ENCODE peak calls at places on chromosomes 1 and 21, in five cellular contexts. J, X, Q, T and I are unnamed samples.

GRCh38 chr1:225299624-225300023 is 128.2 kb downstream of the LBR start:
- DNase-seq in J (no peak), X (peak; percentile 3), Q (no peak), T (peak; percentile 29), I (no peak)

GRCh38 chr21:15014220-15014619 is 50.6 kb downstream of the NRIP1 start:
- DNase-seq in J (no peak), X (peak; percentile 41), Q (no peak), T (no peak), I (no peak)

GRCh38 chr1:147892216-147892615 is 10.4 kb upstream of the GJA8 start:
- DNase-seq in J (peak; percentile 42), X (no peak), Q (no peak), T (no peak), I (no peak)

GRCh38 chr1:17244826-17245740 is 3.8 kb upstream of the PADI3 start:
- DNase-seq in J (peak; percentile 52), X (no peak), Q (no peak), T (peak; percentile 16), I (no peak)

GRCh38 chr1:213284626-213285025 is 233.6 kb downstream of the RPS6KC1 start:
- DNase-seq in J (no peak), X (peak; percentile 74), Q (no peak), T (no peak), I (peak; percentile 39)

GRCh38 chr1:19438552-19439196 is 46.7 kb downstream of the CAPZB start:
- DNase-seq in J (no peak), X (no peak), Q (no peak), T (no peak), I (no peak)

GRCh38 chr1:1043411-1043810 is 23.5 kb downstream of the AGRN start:
- DNase-seq in J (no peak), X (no peak), Q (no peak), T (no peak), I (no peak)

GRCh38 chr1:905811-906531 is 17.8 kb upstream of the SAMD11 start:
- DNase-seq in J (peak; percentile 1), X (no peak), Q (no peak), T (no peak), I (no peak)

GRCh38 chr21:26846036-26846931 is 1.1 kb upstream of the ADAMTS1 start:
- DNase-seq in J (peak; percentile 79), X (peak; percentile 82), Q (no peak), T (no peak), I (no peak)

GRCh38 chr1:1306661-1307260 is 969 bp downstream of the ACAP3 start:
- DNase-seq in J (no peak), X (no peak), Q (no peak), T (no peak), I (no peak)

GRCh38 chr1:239308701-239309333 is 77.6 kb upstream of the CHRM3 start:
- DNase-seq in J (peak; percentile 72), X (no peak), Q (peak; percentile 5), T (no peak), I (no peak)

GRCh38 chr21:46477765-46478164 is 19.1 kb downstream of the DIP2A start:
- DNase-seq in J (no peak), X (peak; percentile 51), Q (no peak), T (no peak), I (no peak)

GRCh38 chr1:152623203-152623844 is 421 bp upstream of the LCE3A start:
- DNase-seq in J (no peak), X (no peak), Q (no peak), T (no peak), I (no peak)

GRCh38 chr1:227944931-227945890 is 2.5 kb downstream of the WNT9A start:
- DNase-seq in J (no peak), X (no peak), Q (no peak), T (no peak), I (no peak)

GRCh38 chr1:207654320-207654719 is 9.4 kb downstream of the CR1L start:
- DNase-seq in J (no peak), X (peak; percentile 4), Q (no peak), T (no peak), I (no peak)

GRCh38 chr1:39168301-39169080 is 36.0 kb upstream of the MACF1 start:
- DNase-seq in J (no peak), X (no peak), Q (no peak), T (no peak), I (no peak)

GRCh38 chr1:247112479-247112781 is 8.3 kb upstream of the ZNF669 start:
- DNase-seq in J (no peak), X (no peak), Q (no peak), T (no peak), I (no peak)

GRCh38 chr21:45545691-45546531 is 3.7 kb upstream of the SLC19A1 start:
- DNase-seq in J (no peak), X (no peak), Q (no peak), T (no peak), I (no peak)

GRCh38 chr1:15411593-15412487 is 2.2 kb downstream of the EFHD2 start:
- DNase-seq in J (no peak), X (peak; percentile 47), Q (no peak), T (no peak), I (no peak)

GRCh38 chr1:4963251-4963650 is 308.8 kb downstream of the AJAP1 start:
- DNase-seq in J (no peak), X (no peak), Q (no peak), T (peak; percentile 61), I (no peak)

GRCh38 chr1:61781151-61781550 is 38.9 kb downstream of the PATJ start:
- DNase-seq in J (no peak), X (no peak), Q (no peak), T (no peak), I (no peak)

DNA sequence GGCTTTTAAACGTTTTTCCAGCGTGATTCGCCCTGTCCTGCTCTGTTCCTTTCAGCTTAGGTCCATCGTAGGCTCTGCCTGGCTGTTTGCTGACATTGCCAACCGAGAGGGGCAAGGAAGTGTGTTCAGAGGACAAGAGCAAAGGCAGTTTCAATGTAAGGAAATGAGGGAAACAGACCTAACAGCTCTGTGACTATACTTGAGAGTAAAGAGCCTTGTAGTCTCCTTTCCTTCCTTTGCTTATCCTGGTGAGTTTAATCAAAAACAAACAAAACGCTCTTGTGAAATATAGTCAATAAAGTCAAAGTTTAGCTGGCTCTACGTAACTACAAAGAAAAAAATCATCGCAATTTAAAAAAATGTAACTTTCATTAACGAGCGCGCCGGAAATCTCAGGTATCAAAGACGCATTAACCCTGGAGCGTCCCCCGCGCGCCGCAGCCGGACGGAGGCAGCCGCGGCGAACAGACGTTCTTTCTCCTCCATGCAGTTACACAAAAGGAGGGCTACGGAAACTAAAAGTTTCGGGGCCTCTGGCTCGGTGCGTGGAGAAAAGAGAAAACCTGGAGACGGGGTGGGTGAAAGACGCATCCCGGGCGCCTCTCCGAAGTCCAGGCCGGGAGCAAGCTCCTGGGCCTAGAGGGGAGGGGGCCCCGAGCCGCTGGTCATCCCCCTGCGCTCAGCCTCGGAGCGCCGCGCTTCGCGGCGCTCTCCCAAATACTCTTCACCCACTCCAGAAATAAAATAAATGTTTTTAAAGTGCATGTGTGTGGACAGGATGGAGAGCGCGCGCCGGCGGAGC is 594 bp upstream of the ADGRL2 start:
- DNase-seq in J (peak; percentile 94), X (peak; percentile 66), Q (no peak), T (no peak), I (no peak)
- TF ChIP-seq CTCF in J (no peak), X (no peak), Q (no peak), T (no peak), I (no peak)

DNA sequence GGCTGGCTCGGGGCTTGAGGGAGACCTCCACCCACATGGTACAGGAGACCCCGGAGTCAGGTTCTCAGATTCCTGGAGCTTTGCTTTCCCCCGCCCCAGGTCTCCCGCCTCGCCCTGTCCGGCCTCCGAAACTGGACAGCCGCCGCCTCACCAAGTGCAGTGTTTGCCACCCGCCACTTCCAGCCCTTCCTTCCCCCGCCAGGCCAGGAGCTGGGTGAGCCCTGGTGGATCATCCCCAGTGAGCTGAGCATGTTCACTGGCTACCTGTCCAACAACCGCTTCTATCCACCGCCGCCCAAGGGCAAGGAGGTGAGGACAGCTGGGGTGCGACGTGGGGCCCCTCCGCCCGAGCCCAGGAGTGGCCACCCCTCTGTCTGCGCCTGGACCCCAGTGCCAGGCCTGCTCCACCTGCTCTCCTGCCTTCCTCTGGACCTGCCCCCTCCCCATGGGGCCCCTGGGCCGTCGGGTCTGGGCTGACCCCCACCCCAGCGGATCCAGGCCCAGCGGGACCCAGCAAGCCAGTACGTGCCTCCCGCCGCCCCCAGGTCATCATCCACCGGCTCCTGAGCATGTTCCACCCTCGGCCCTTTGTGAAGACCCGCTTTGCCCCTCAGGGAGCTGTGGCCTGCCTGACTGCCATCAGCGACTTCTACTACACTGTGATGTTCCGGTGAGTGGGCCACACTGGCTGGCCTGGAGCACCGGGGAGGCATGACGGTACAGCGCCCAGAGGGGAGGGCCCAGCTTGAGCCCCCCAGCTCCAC is 8.7 kb downstream of the SELENON start:
- DNase-seq in J (no peak), X (no peak), Q (no peak), T (no peak), I (no peak)
- H3K36me3 ChIP-seq in J (no peaks in the 10 kb centered on the region), X (peaks cover 48% of the 10 kb centered on the region), Q (no peaks in the 10 kb centered on the region), T (no peaks in the 10 kb centered on the region), I (peaks cover 30% of the 10 kb centered on the region)

GRCh38 chr1:154791292-154792278 is 78.5 kb downstream of the KCNN3 start:
- DNase-seq in J (no peak), X (peak; percentile 21), Q (no peak), T (no peak), I (no peak)
- TF ChIP-seq CTCF in J (no peak), X (no peak), Q (no peak), T (no peak), I (no peak)

GRCh38 chr1:6954596-6954995 is 169.3 kb downstream of the CAMTA1 start:
- DNase-seq in J (peak; percentile 41), X (no peak), Q (no peak), T (no peak), I (no peak)
- H3K36me3 ChIP-seq in J (no peaks in the 10 kb centered on the region), X (no peaks in the 10 kb centered on the region), Q (no peaks in the 10 kb centered on the region), T (no peaks in the 10 kb centered on the region), I (no peaks in the 10 kb centered on the region)

GRCh38 chr1:53684741-53685140 is 54.2 kb downstream of the GLIS1 start:
- DNase-seq in J (no peak), X (no peak), Q (no peak), T (no peak), I (no peak)

GRCh38 chr1:53685272-53686051 is 53.5 kb downstream of the GLIS1 start:
- DNase-seq in J (peak; percentile 54), X (peak; percentile 45), Q (no peak), T (peak; percentile 26), I (no peak)

GRCh38 chr1:53682369-53682685 is 56.6 kb downstream of the GLIS1 start:
- DNase-seq in J (no peak), X (no peak), Q (no peak), T (no peak), I (no peak)

GRCh38 chr1:53682881-53683280 is 56.1 kb downstream of the GLIS1 start:
- DNase-seq in J (no peak), X (no peak), Q (no peak), T (no peak), I (no peak)

GRCh38 chr1:53683986-53684740 is 54.8 kb downstream of the GLIS1 start:
- DNase-seq in J (peak; percentile 41), X (no peak), Q (no peak), T (no peak), I (no peak)
- TF ChIP-seq CTCF in J (peak; percentile 46), X (peak; percentile 28), Q (no peak), T (peak; percentile 40), I (peak; percentile 27)

DNA sequence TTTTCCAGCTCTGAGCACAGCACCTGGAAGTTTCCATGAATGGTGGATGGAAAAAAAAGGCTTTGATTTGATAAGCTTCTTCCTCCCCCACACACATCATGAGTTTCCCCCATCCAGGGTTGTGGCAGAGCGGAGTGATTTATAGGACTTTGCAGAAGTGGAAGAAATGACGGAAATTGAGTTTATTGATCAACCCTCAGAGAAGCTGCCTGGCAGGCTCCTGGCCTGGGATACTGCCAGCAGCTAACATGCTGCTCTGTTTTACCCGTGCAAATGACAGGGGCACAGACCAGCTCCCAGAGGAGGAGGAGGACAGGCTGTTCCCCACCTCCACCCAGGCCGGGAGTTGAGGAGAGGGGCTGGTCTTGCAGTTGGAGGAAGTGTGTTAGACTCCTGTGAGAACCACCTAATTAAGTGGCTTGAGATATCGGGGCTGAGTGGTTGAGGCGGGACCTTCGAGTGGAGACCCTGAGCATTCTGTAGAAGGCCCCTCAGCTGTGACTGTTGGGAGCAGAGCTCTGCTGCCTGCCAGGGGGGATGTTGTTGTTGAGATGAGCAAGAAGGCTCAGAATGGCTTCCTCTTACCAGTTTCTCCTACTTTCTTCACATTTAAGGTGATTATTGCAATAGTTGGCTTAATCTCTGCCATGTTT is 21.8 kb downstream of the ADORA1 start:
- DNase-seq in J (no peak), X (no peak), Q (no peak), T (no peak), I (no peak)
- H3K36me3 ChIP-seq in J (no peaks in the 10 kb centered on the region), X (no peaks in the 10 kb centered on the region), Q (no peaks in the 10 kb centered on the region), T (no peaks in the 10 kb centered on the region), I (no peaks in the 10 kb centered on the region)